ENCODE peak calls at places on chromosome 4, in seven cellular contexts. Y is D341Med; G is GM12865; P is activated CD8-positive, alpha-beta T cell treated with anti-CD3 and anti-CD28 coated beads, Interleukin-2, amount 10 ng/mL, durations not matched to agents 7 days and 5 days; X is GM18507; J is hepatic stellate cell; W is activated CD8-positive, alpha-beta memory T cell treated with anti-CD3 and anti-CD28 coated beads for 1 hour. Z is an unnamed sample.

GRCh38 chr4:189002475-189002874 is 863.2 kb downstream of the TRIML1 start:
- DNase-seq in J (no peak), Y (no peak), P (no peak), W (no peak), X (no peak), G (no peak), Z (no peak)

GRCh38 chr4:24103434-24104168 is 213.8 kb upstream of the PPARGC1A start:
- DNase-seq in W (no peak), P (no peak), X (no peak), Y (no peak), G (no peak), J (no peak), Z (no peak)

GRCh38 chr4:56650259-56651070 is 30.6 kb downstream of the HOPX start:
- DNase-seq in J (no peak), G (no peak), X (no peak), W (no peak), P (no peak), Y (no peak), Z (no peak)

GRCh38 chr4:72505314-72505744 is 63.7 kb downstream of the ADAMTS3 start:
- DNase-seq in X (peak; percentile 0), J (peak; percentile 29), P (no peak), Y (peak; percentile 68), G (peak; percentile 41), W (no peak), Z (no peak)

GRCh38 chr4:186137193-186137792 is 32.8 kb downstream of the FAM149A start:
- DNase-seq in G (peak; percentile 29), P (no peak), X (no peak), Y (no peak), J (peak; percentile 21), W (no peak), Z (no peak)

GRCh38 chr4:58732973-58733372 is 1622.8 kb upstream of the IGFBP7 start:
- DNase-seq in W (no peak), J (no peak), G (no peak), X (no peak), Y (peak; percentile 22), P (no peak), Z (no peak)

GRCh38 chr4:153901220-153901619 is 112.3 kb upstream of the SFRP2 start:
- DNase-seq in X (no peak), Y (no peak), J (no peak), W (no peak), P (no peak), G (no peak), Z (no peak)

GRCh38 chr4:91936301-91936700 is 367.5 kb upstream of the GRID2 start:
- DNase-seq in J (no peak), X (no peak), Y (no peak), P (no peak), G (no peak), W (no peak), Z (no peak)

GRCh38 chr4:48943387-48943786 is 36.8 kb upstream of the OCIAD2 start:
- DNase-seq in Y (peak; percentile 45), J (no peak), P (no peak), W (no peak), G (no peak), X (no peak), Z (no peak)

GRCh38 chr4:2087170-2087569 is 28.0 kb downstream of the NAT8L start:
- DNase-seq in W (no peak), X (no peak), P (no peak), Y (peak; percentile 12), G (no peak), J (no peak), Z (no peak)

GRCh38 chr4:8039290-8039689 is 99.6 kb upstream of the AFAP1 start:
- DNase-seq in Y (no peak), X (no peak), J (no peak), G (peak; percentile 24), P (no peak), W (no peak), Z (no peak)

GRCh38 chr4:107689912-107690587 is 30.0 kb downstream of the PAPSS1 start:
- DNase-seq in W (no peak), X (no peak), P (no peak), G (no peak), Y (no peak), J (peak; percentile 41), Z (peak; percentile 33)

GRCh38 chr4:83731609-83732008 is 195.7 kb downstream of the GPAT3 start:
- DNase-seq in X (no peak), Y (no peak), W (no peak), J (no peak), P (no peak), G (no peak), Z (no peak)

GRCh38 chr4:184396001-184396400 is 78.3 kb downstream of the IRF2 start:
- DNase-seq in X (peak; percentile 36), W (no peak), Y (no peak), J (no peak), G (peak; percentile 81), P (no peak), Z (no peak)

GRCh38 chr4:9894604-9895361 is 113.3 kb downstream of the DRD5 start:
- DNase-seq in G (peak; percentile 11), W (no peak), P (no peak), J (no peak), Y (no peak), X (no peak), Z (no peak)

GRCh38 chr4:38743866-38744265 is 38.9 kb downstream of the TLR10 start:
- DNase-seq in J (no peak), W (no peak), P (no peak), Y (no peak), G (no peak), X (no peak), Z (no peak)

GRCh38 chr4:22442956-22443355 is 72.9 kb downstream of the ADGRA3 start:
- DNase-seq in Y (no peak), G (no peak), P (no peak), W (no peak), X (no peak), J (no peak), Z (no peak)

GRCh38 chr4:53043096-53043495 is 181.0 kb downstream of the RASL11B start:
- DNase-seq in G (no peak), P (no peak), W (no peak), X (no peak), J (no peak), Y (no peak), Z (no peak)

GRCh38 chr4:117001077-117001476 is 84.3 kb downstream of the TRAM1L1 start:
- DNase-seq in W (no peak), G (peak; percentile 51), X (no peak), Y (peak; percentile 6), P (no peak), J (no peak), Z (no peak)

GRCh38 chr4:22595684-22596083 is 79.8 kb upstream of the ADGRA3 start:
- DNase-seq in J (no peak), P (no peak), Y (no peak), X (no peak), W (no peak), G (peak; percentile 67), Z (no peak)

GRCh38 chr4:83362492-83363329 is 28.1 kb upstream of the HPSE start:
- DNase-seq in G (peak; percentile 34), J (no peak), P (no peak), X (no peak), W (no peak), Y (no peak), Z (no peak)

GRCh38 chr4:81060587-81061339 is 30.3 kb downstream of the BMP3 start:
- DNase-seq in W (no peak), J (no peak), Y (no peak), X (no peak), P (no peak), G (no peak), Z (no peak)

GRCh38 chr4:22512306-22512705 is 3.6 kb downstream of the ADGRA3 start:
- DNase-seq in X (no peak), Y (no peak), G (no peak), W (no peak), J (no peak), P (no peak), Z (no peak)

GRCh38 chr4:159547645-159548308 is 444.9 kb downstream of the RAPGEF2 start:
- DNase-seq in J (no peak), Y (no peak), P (no peak), W (no peak), G (no peak), X (no peak), Z (no peak)

GRCh38 chr4:179664628-179665027 is 2222.4 kb upstream of the AGA start:
- DNase-seq in J (no peak), W (no peak), X (no peak), Y (no peak), P (no peak), G (no peak), Z (no peak)

GRCh38 chr4:2339458-2340271 is 77.8 kb upstream of the MXD4 start:
- DNase-seq in W (no peak), Y (peak; percentile 29), J (no peak), X (no peak), G (no peak), P (peak; percentile 6), Z (no peak)

GRCh38 chr4:144565558-144566195 is 80.3 kb upstream of the HHIP start:
- DNase-seq in G (no peak), W (no peak), X (no peak), P (no peak), J (no peak), Y (no peak), Z (no peak)

GRCh38 chr4:56301181-56302076 is 85.9 kb downstream of the AASDH start:
- DNase-seq in Y (peak; percentile 84), P (peak; percentile 76), G (peak; percentile 75), W (peak; percentile 3), J (peak; percentile 73), X (peak; percentile 9), Z (peak; percentile 56)

GRCh38 chr4:167021545-167022155 is 212.6 kb downstream of the SPOCK3 start:
- DNase-seq in Y (peak; percentile 51), W (peak; percentile 33), X (no peak), J (no peak), P (peak; percentile 70), G (peak; percentile 79), Z (no peak)

GRCh38 chr4:48147621-48148020 is 13.6 kb upstream of the TXK start:
- DNase-seq in W (no peak), G (no peak), J (no peak), X (no peak), Y (no peak), P (no peak), Z (no peak)

GRCh38 chr4:3440011-3440410 is 1.8 kb upstream of the HGFAC start:
- DNase-seq in G (no peak), W (no peak), Y (no peak), P (no peak), X (no peak), J (no peak), Z (no peak)

GRCh38 chr4:114036426-114036825 is 57.0 kb upstream of the ARSJ start:
- DNase-seq in J (no peak), P (no peak), X (no peak), Y (no peak), G (peak; percentile 16), W (no peak), Z (no peak)

GRCh38 chr4:8009710-8010534 is 70.3 kb upstream of the AFAP1 start:
- DNase-seq in G (no peak), J (no peak), P (no peak), X (no peak), Y (no peak), W (no peak), Z (no peak)